ENCODE peak calls at places on chromosomes 5 and 9, in four cellular contexts. G, O, C and Q are unnamed samples.

GRCh38 chr9:79477955-79478751 is 93.6 kb upstream of the TLE4 start:
- DNase-seq in G (no peak), O (peak; percentile 97), C (peak; percentile 11), Q (peak; percentile 8)

GRCh38 chr9:79480639-79481038 is 91.1 kb upstream of the TLE4 start:
- DNase-seq in G (no peak), O (peak; percentile 97), C (no peak), Q (no peak)

GRCh38 chr5:119366537-119366874 is 10.7 kb downstream of the TNFAIP8 start:
- DNase-seq in G (no peak), O (no peak), C (no peak), Q (no peak)

GRCh38 chr9:109771796-109772525 is 8.0 kb upstream of the PALM2AKAP2 start:
- DNase-seq in G (no peak), O (no peak), C (no peak), Q (peak; percentile 78)

GRCh38 chr5:6085461-6085860 is 292.9 kb downstream of the MED10 start:
- DNase-seq in G (no peak), O (peak; percentile 27), C (no peak), Q (no peak)

GRCh38 chr9:130104413-130105193 is 50.9 kb downstream of the GPR107 start:
- DNase-seq in G (no peak), O (no peak), C (no peak), Q (no peak)

GRCh38 chr5:170554566-170555267 is 50.9 kb downstream of the KCNIP1 start:
- DNase-seq in G (no peak), O (no peak), C (no peak), Q (no peak)

GRCh38 chr5:169430676-169431075 is 129.7 kb upstream of the SLIT3 start:
- DNase-seq in G (no peak), O (no peak), C (no peak), Q (no peak)

GRCh38 chr5:74810915-74811314 is 43.9 kb downstream of the NSA2 start:
- DNase-seq in G (no peak), O (peak; percentile 95), C (no peak), Q (no peak)
- H3K36me3 ChIP-seq in G (no peaks in the 10 kb centered on the region), O (no peaks in the 10 kb centered on the region), C (no peaks in the 10 kb centered on the region), Q (no peaks in the 10 kb centered on the region)

GRCh38 chr9:92059669-92060068 is 55.5 kb downstream of the SPTLC1 start:
- DNase-seq in G (no peak), O (no peak), C (no peak), Q (no peak)

GRCh38 chr9:92064711-92065110 is 50.5 kb downstream of the SPTLC1 start:
- DNase-seq in G (no peak), O (no peak), C (no peak), Q (no peak)

GRCh38 chr9:92055624-92056023 is 59.6 kb downstream of the SPTLC1 start:
- DNase-seq in G (no peak), O (no peak), C (no peak), Q (no peak)

GRCh38 chr9:92061184-92061583 is 54.0 kb downstream of the SPTLC1 start:
- DNase-seq in G (no peak), O (no peak), C (no peak), Q (no peak)

GRCh38 chr9:92059045-92059444 is 56.2 kb downstream of the SPTLC1 start:
- DNase-seq in G (no peak), O (no peak), C (no peak), Q (no peak)
- H3K36me3 ChIP-seq in G (peaks cover 25% of the 10 kb centered on the region), O (peaks cover 6% of the 10 kb centered on the region), C (peaks cover 19% of the 10 kb centered on the region), Q (peaks cover 16% of the 10 kb centered on the region)

GRCh38 chr5:150376799-150377771 is 19.6 kb downstream of the TCOF1 start:
- DNase-seq in G (no peak), O (no peak), C (no peak), Q (no peak)
- H3K36me3 ChIP-seq in G (peaks cover 94% of the 10 kb centered on the region), O (peaks cover 45% of the 10 kb centered on the region), C (peaks cover 72% of the 10 kb centered on the region), Q (peaks cover 12% of the 10 kb centered on the region)

GRCh38 chr9:131142160-131142559 is 16.8 kb downstream of the NUP214 start:
- DNase-seq in G (no peak), O (no peak), C (no peak), Q (no peak)
- H3K36me3 ChIP-seq in G (peaks cover 79% of the 10 kb centered on the region), O (peaks cover 23% of the 10 kb centered on the region), C (peaks cover 68% of the 10 kb centered on the region), Q (peaks cover 75% of the 10 kb centered on the region)

DNA sequence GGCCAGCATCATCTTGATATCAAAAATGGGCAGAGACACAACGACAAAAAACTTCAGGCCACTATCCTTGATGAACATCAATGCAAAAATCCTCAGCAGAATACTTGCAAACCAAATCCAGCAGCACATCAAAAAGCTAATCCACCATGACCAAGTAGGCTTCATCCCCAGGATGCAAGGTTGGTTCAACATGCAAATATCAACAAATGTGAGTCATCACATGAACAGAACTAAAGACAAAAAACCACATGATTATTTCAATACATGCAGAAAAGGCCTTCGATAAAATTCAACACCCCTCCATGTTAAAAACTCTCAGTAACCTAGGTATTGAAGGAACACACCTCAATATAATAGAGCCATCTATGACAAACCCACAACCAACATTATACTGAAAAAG is 8.5 kb downstream of the MTREX start:
- DNase-seq in G (no peak), O (no peak), C (no peak), Q (no peak)
- H3K36me3 ChIP-seq in G (no peaks in the 10 kb centered on the region), O (peaks cover 1% of the 10 kb centered on the region), C (no peaks in the 10 kb centered on the region), Q (no peaks in the 10 kb centered on the region)

DNA sequence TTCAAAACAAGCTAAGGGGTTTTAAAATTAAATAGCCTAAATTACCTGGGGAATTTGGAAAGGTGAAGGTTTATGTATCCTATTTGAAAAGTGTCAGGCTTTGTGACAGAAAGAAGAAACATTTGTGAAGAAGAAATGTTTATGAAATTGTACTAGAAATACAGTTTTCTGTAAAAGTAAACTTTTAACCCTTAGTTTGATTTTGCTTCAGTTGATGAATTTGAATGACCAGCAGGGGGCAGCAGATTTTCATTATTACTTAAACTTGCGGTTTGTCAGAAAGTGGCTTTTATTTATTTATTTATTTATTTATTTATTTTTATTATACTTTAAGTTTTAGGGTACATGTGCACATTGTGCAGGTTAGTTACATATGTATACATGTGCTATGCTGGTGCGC is 58.1 kb downstream of the NNT start:
- DNase-seq in G (no peak), O (peak; percentile 25), C (no peak), Q (no peak)
- H3K36me3 ChIP-seq in G (peaks cover 55% of the 10 kb centered on the region), O (peaks cover 2% of the 10 kb centered on the region), C (peaks cover 16% of the 10 kb centered on the region), Q (peaks cover 81% of the 10 kb centered on the region)

DNA sequence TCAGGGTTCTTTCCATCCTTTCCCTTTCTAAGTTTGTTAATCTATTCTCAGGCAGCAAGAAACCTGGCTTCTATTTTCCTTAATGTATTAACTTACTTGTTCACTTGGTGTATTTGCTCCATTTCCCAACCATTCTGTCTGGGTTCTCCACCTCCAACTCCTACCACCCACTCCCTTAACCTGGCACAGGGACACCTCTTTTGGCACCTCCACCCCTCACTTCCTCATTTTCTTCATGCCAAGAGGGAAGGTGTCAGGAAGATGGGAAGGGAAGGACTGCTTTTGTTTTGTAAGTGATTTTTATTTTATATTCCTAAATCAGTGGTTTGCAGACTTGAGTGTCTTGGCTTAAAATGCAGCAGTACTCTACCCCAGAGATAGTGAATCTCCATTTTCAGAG is 166.1 kb downstream of the TRIO start:
- DNase-seq in G (no peak), O (no peak), C (no peak), Q (no peak)
- H3K36me3 ChIP-seq in G (peaks cover 59% of the 10 kb centered on the region), O (peaks cover 3% of the 10 kb centered on the region), C (no peaks in the 10 kb centered on the region), Q (no peaks in the 10 kb centered on the region)

GRCh38 chr5:57979671-57980070 is 480.2 kb downstream of the PLK2 start:
- DNase-seq in G (no peak), O (no peak), C (no peak), Q (no peak)
- H3K36me3 ChIP-seq in G (no peaks in the 10 kb centered on the region), O (no peaks in the 10 kb centered on the region), C (no peaks in the 10 kb centered on the region), Q (no peaks in the 10 kb centered on the region)

GRCh38 chr5:150052326-150053230 is 33.8 kb downstream of the CSF1R start:
- DNase-seq in G (no peak), O (no peak), C (no peak), Q (no peak)

GRCh38 chr5:150055707-150056443 is 30.5 kb downstream of the CSF1R start:
- DNase-seq in G (no peak), O (no peak), C (no peak), Q (no peak)

GRCh38 chr5:150054569-150054968 is 31.8 kb downstream of the CSF1R start:
- DNase-seq in G (no peak), O (no peak), C (no peak), Q (no peak)

GRCh38 chr5:150053231-150053626 is 33.1 kb downstream of the CSF1R start:
- DNase-seq in G (no peak), O (peak; percentile 70), C (no peak), Q (no peak)

DNA sequence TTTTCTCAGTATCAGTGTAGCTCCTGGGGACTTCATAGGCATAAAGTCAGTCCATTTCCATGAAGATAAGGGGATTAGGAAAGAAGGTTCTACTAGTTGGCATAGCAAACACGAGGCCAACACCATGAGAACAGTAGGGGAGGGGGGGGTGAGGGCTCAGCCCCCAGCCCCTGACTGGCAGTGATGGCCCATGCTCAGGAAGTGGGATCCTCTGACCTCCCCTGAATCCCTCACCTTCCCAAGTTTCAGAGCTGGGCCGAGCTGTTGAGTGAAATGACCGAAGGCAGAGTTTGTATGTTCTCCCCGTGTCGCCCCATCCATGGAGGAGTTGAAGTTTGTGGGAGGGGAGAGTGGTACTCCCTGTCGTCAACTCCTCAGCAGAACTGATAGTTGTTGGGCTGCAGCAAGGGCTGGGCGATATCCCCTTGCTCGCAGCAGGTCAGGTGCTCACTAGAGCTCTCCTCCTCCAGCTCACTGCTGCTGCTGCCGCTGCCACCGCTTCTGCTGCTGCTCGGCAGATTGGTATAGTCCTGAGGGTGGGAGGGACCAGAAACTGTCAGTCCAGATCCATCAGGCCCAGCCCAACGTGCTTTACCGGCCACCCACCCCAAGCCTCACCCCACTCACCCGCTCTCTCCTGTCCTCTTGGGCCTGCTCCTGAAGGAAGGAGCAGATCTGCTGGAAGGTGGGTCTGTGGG is 32.5 kb downstream of the CSF1R start:
- DNase-seq in G (no peak), O (no peak), C (no peak), Q (no peak)
- H3K36me3 ChIP-seq in G (peaks cover 56% of the 10 kb centered on the region), O (peaks cover 27% of the 10 kb centered on the region), C (peaks cover 43% of the 10 kb centered on the region), Q (peaks cover 52% of the 10 kb centered on the region)